ENCODE peak calls at places on chromosomes 3 and 15, in ten cellular contexts. C, E, P, S, V, I, N, A, H and X are unnamed samples.

GRCh38 chr3:99479768-99480167 is 158.6 kb upstream of the COL8A1 start:
- DNase-seq in C (no peak), N (no peak), A (no peak), H (no peak), P (no peak), V (no peak), I (no peak), S (no peak), E (no peak), X (no peak)

GRCh38 chr3:63921741-63922482 is 9.7 kb upstream of the SCAANT1 start:
- DNase-seq in H (no peak), A (no peak), N (no peak), C (no peak), I (peak), E (no peak), S (no peak), P (no peak), V (no peak), X (no peak)

GRCh38 chr15:91445701-91446100 is 345.6 kb downstream of the SV2B start:
- DNase-seq in V (no peak), I (no peak), E (no peak), H (no peak), S (no peak), P (no peak), A (peak), N (no peak), C (no peak), X (no peak)

GRCh38 chr3:184556502-184557347 is 4.9 kb upstream of the EPHB3 start:
- DNase-seq in A (no peak), V (no peak), N (no peak), C (no peak), S (no peak), H (no peak), P (no peak), E (no peak), I (no peak), X (no peak)

GRCh38 chr15:74369084-74369745 is 1.8 kb upstream of the CYP11A1 start:
- DNase-seq in S (no peak), P (no peak), N (no peak), V (no peak), A (no peak), C (no peak), H (no peak), I (no peak), E (no peak), X (no peak)

GRCh38 chr3:157436583-157437300 is at the start of gene PTX3:
- DNase-seq in P (no peak), S (no peak), N (no peak), V (peak), H (no peak), A (peak), E (no peak), C (peak), I (no peak), X (no peak)

GRCh38 chr15:70264014-70264492 is 166.3 kb upstream of the TLE3 start:
- DNase-seq in N (no peak), A (no peak), S (no peak), H (peak), V (no peak), E (no peak), C (peak), P (peak), I (no peak), X (no peak)

GRCh38 chr3:100536093-100536492 is 43.7 kb downstream of the TMEM45A start:
- DNase-seq in N (no peak), H (no peak), A (peak), I (no peak), C (no peak), E (no peak), P (no peak), S (no peak), V (no peak), X (no peak)

GRCh38 chr15:67678948-67679347 is 136.4 kb downstream of the MAP2K5 start:
- DNase-seq in V (no peak), P (no peak), C (peak), A (no peak), I (no peak), N (no peak), H (no peak), S (no peak), E (no peak), X (no peak)

GRCh38 chr15:87746333-87746732 is 510.2 kb downstream of the NTRK3 start:
- DNase-seq in S (no peak), V (peak), H (no peak), P (no peak), I (no peak), N (no peak), A (no peak), C (no peak), E (no peak), X (no peak)

GRCh38 chr3:170697803-170698350 is 112.0 kb upstream of the SLC7A14 start:
- DNase-seq in E (no peak), A (no peak), P (no peak), I (no peak), V (no peak), C (no peak), S (no peak), N (no peak), H (no peak), X (no peak)

GRCh38 chr15:83853232-83853631 is 199.3 kb downstream of the ADAMTSL3 start:
- DNase-seq in P (no peak), E (no peak), C (no peak), V (no peak), N (no peak), H (no peak), S (no peak), I (no peak), A (no peak), X (no peak)

GRCh38 chr3:10981961-10982360 is 10.6 kb upstream of the SLC6A1 start:
- DNase-seq in N (no peak), P (no peak), A (no peak), C (no peak), H (no peak), S (no peak), I (no peak), E (no peak), V (no peak), X (no peak)

GRCh38 chr15:41006479-41006878 is 53.2 kb downstream of the CHAC1 start:
- DNase-seq in A (no peak), H (no peak), V (no peak), C (no peak), S (no peak), P (no peak), I (no peak), N (no peak), E (no peak), X (no peak)

GRCh38 chr15:31150732-31151212 is 49.2 kb upstream of the TRPM1 start:
- DNase-seq in S (no peak), N (no peak), C (no peak), A (peak), H (no peak), P (no peak), V (no peak), I (no peak), E (no peak), X (peak)

GRCh38 chr15:68815598-68815997 is 5.1 kb downstream of the ANP32A start:
- DNase-seq in I (no peak), N (no peak), V (no peak), E (no peak), H (no peak), C (no peak), S (no peak), P (no peak), A (peak), X (no peak)

GRCh38 chr3:113214917-113215595 is 3.7 kb downstream of the BOC start:
- DNase-seq in A (no peak), I (no peak), P (no peak), V (no peak), H (no peak), C (no peak), S (no peak), E (no peak), N (no peak), X (no peak)

GRCh38 chr3:53485675-53486365 is 8.6 kb upstream of the CACNA1D start:
- DNase-seq in A (no peak), I (no peak), N (no peak), P (no peak), C (no peak), S (no peak), H (no peak), E (no peak), V (no peak), X (no peak)

GRCh38 chr3:162632672-162633071 is 1136.1 kb downstream of the OTOL1 start:
- DNase-seq in H (no peak), S (no peak), I (no peak), A (no peak), P (no peak), C (no peak), V (no peak), E (no peak), N (no peak), X (no peak)

GRCh38 chr15:101140697-101141065 is 111.2 kb downstream of the CHSY1 start:
- DNase-seq in N (no peak), C (no peak), P (no peak), H (no peak), A (no peak), E (no peak), I (no peak), V (no peak), S (no peak), X (no peak)

GRCh38 chr3:44929782-44930181 is 46.2 kb downstream of the ZDHHC3 start:
- DNase-seq in A (no peak), I (no peak), P (no peak), H (no peak), C (no peak), N (no peak), V (no peak), S (no peak), E (no peak), X (no peak)

GRCh38 chr3:34008191-34008590 is 209.8 kb downstream of the PDCD6IP start:
- DNase-seq in I (no peak), N (no peak), H (peak), P (no peak), S (no peak), C (no peak), A (no peak), E (no peak), V (no peak), X (no peak)

GRCh38 chr3:38404286-38404685 is 49.4 kb upstream of the ACVR2B start:
- DNase-seq in V (peak), N (no peak), H (no peak), C (no peak), P (no peak), I (no peak), S (no peak), A (peak), E (no peak), X (no peak)

GRCh38 chr3:86794336-86795065 is 196.4 kb downstream of the VGLL3 start:
- DNase-seq in S (no peak), E (no peak), H (no peak), P (no peak), N (no peak), V (no peak), I (no peak), A (no peak), C (no peak), X (no peak)

GRCh38 chr3:179769411-179770247 is 116.8 kb downstream of the USP13 start:
- DNase-seq in A (no peak), S (peak), N (no peak), P (no peak), E (no peak), C (no peak), V (no peak), H (no peak), I (no peak), X (no peak)

GRCh38 chr15:77606142-77607034 is 26.3 kb downstream of the LINGO1 start:
- DNase-seq in H (no peak), A (no peak), I (no peak), S (peak), C (no peak), P (no peak), N (no peak), E (no peak), V (no peak), X (no peak)

GRCh38 chr3:110711851-110712396 is 359.7 kb upstream of the NECTIN3 start:
- DNase-seq in P (no peak), E (no peak), A (no peak), N (no peak), V (no peak), H (no peak), I (no peak), C (no peak), S (no peak), X (no peak)

GRCh38 chr3:12750223-12750622 is 8.8 kb downstream of the TMEM40 start:
- DNase-seq in A (peak), S (peak), H (no peak), I (no peak), P (no peak), V (no peak), C (no peak), E (no peak), N (peak), X (no peak)

GRCh38 chr3:15458212-15458780 is 30.9 kb downstream of the EAF1 start:
- DNase-seq in C (no peak), S (no peak), I (no peak), V (no peak), N (no peak), P (no peak), E (no peak), H (no peak), A (no peak), X (no peak)

GRCh38 chr3:63228677-63229076 is 49.4 kb upstream of the SYNPR start:
- DNase-seq in A (peak), E (no peak), H (no peak), P (peak), I (peak), V (peak), S (peak), N (no peak), C (peak), X (no peak)

GRCh38 chr3:61612211-61612995 is 51.0 kb downstream of the PTPRG start:
- DNase-seq in P (peak), C (no peak), H (no peak), S (no peak), V (no peak), E (no peak), A (no peak), I (no peak), N (no peak), X (no peak)

GRCh38 chr15:29430124-29430523 is 160.5 kb upstream of the NSMCE3 start:
- DNase-seq in I (no peak), S (no peak), E (no peak), H (no peak), A (no peak), V (no peak), N (no peak), C (no peak), P (no peak), X (no peak)

GRCh38 chr3:114216186-114216970 is 21.0 kb downstream of the ZNF80 start:
- DNase-seq in I (no peak), N (no peak), V (no peak), E (no peak), S (no peak), C (no peak), P (no peak), A (no peak), H (no peak), X (no peak)

GRCh38 chr3:147298511-147298982 is 107.8 kb downstream of the ZIC4 start:
- DNase-seq in H (no peak), A (peak), I (no peak), V (peak), P (no peak), E (no peak), C (no peak), N (no peak), S (no peak), X (no peak)

DNA sequence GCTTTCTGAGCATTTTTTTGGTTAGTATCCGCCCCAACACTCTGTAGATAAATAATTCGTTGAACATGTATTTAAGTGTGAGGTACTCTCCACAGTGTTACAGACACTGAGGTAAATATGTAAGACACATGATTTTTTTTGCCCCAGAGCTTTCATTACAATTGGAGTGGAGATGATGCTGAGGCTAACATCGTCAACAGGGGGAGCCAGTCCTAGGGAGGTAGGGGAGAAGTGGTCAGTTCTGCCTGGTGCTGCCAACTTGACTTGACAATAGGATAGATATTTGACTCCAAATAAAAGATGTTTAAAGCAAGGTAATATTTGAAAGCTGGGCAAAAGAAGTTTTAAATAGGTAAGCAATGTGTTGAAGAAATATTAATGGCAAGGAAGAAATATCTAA is 295.7 kb downstream of the UNC13C start:
- DNase-seq in H (peak), N (no peak), P (peak), S (no peak), I (no peak), A (peak), V (no peak), C (no peak), E (no peak), X (no peak)
- TF ChIP-seq CTCF in H (peak), N (no peak), P (peak), S (no peak), I (peak), A (peak), V (no peak), C (peak), E (no peak), X (no peak)

GRCh38 chr15:26087395-26087794 is 224.3 kb upstream of the ATP10A start:
- DNase-seq in N (no peak), S (no peak), C (no peak), I (no peak), P (peak), A (peak), E (no peak), V (no peak), H (no peak), X (no peak)

GRCh38 chr15:26082069-26082832 is 219.1 kb upstream of the ATP10A start:
- DNase-seq in S (peak), A (peak), P (peak), N (peak), C (peak), V (peak), E (peak), H (peak), I (peak), X (peak)

GRCh38 chr15:26082833-26083174 is 219.7 kb upstream of the ATP10A start:
- DNase-seq in A (peak), V (no peak), N (no peak), C (no peak), S (no peak), P (peak), H (no peak), E (no peak), I (no peak), X (no peak)

GRCh38 chr15:26081758-26082068 is 218.6 kb upstream of the ATP10A start:
- DNase-seq in S (no peak), V (no peak), E (peak), H (no peak), A (no peak), N (no peak), I (no peak), P (no peak), C (no peak), X (no peak)

GRCh38 chr15:26083457-26084350 is 220.6 kb upstream of the ATP10A start:
- DNase-seq in A (no peak), H (no peak), V (no peak), S (no peak), C (no peak), N (no peak), I (no peak), E (no peak), P (no peak), X (no peak)
- TF ChIP-seq CTCF in A (no peak), H (no peak), V (no peak), S (no peak), C (no peak), N (no peak), I (no peak), E (no peak), P (no peak), X (no peak)

GRCh38 chr3:127349501-127350171 is 61.8 kb upstream of the PRR20G start:
- DNase-seq in E (no peak), N (no peak), A (no peak), H (no peak), S (no peak), C (no peak), I (no peak), P (no peak), V (no peak), X (no peak)

GRCh38 chr3:127351350-127351749 is 63.5 kb upstream of the PRR20G start:
- DNase-seq in P (no peak), N (no peak), H (no peak), I (no peak), E (no peak), V (no peak), A (no peak), C (no peak), S (no peak), X (no peak)

GRCh38 chr3:127352612-127353011 is 64.8 kb upstream of the PRR20G start:
- DNase-seq in A (no peak), E (no peak), P (no peak), N (no peak), S (no peak), I (no peak), C (no peak), H (no peak), V (no peak), X (no peak)

GRCh38 chr3:127351775-127352350 is 64.0 kb upstream of the PRR20G start:
- DNase-seq in H (no peak), V (no peak), A (no peak), E (no peak), C (no peak), P (no peak), S (no peak), I (no peak), N (no peak), X (no peak)

GRCh38 chr3:127350172-127351050 is 62.6 kb upstream of the PRR20G start:
- DNase-seq in A (no peak), E (no peak), N (no peak), V (no peak), S (no peak), C (no peak), I (no peak), H (no peak), P (no peak), X (no peak)
- TF ChIP-seq CTCF in A (no peak), E (no peak), N (no peak), V (no peak), S (no peak), C (no peak), I (no peak), H (no peak), P (no peak), X (no peak)

DNA sequence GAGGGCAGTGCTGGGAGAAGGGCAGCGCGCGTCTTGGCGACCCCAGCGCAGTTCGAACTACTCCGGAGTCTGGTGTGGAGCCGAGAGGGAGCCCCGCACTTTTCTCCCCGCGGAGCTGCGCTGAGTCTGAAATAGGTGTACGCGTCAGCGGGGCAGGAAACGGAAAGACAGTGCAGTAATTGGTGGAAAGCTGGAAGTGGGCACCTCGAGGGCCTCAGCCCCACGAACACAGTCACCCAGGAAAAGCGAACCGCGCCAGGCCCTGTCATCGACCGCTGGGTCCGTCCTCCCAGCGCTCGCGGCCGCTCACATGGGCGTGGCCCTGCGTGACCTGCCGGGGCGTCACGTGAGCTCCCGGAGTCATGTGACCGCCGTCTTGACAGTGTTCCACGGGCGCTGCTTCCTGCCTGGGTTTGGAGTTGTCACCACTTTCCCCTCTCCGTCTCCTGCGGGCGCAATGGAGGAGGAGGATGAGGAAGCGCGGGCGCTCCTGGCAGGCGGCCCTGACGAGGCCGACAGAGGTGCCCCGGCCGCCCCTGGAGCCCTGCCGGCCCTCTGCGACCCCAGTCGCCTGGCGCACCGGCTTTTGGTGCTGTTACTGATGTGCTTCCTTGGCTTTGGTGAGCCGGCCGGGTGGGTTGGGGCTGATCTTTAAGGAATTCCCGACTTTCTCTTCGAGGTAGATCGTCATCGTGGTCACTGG is at the start of gene MFSD1:
- DNase-seq in S (peak), E (peak), P (peak), A (peak), H (peak), C (peak), V (peak), N (peak), I (peak), X (peak)
- TF ChIP-seq CTCF in S (no peak), E (no peak), P (no peak), A (no peak), H (no peak), C (no peak), V (no peak), N (no peak), I (no peak), X (no peak)

GRCh38 chr3:51982838-51983577 is at the start of gene ACY1:
- DNase-seq in E (peak), P (peak), V (peak), I (peak), S (peak), H (peak), C (peak), A (peak), N (peak), X (peak)

GRCh38 chr3:51984269-51984647 is 923 bp downstream of the ACY1 start:
- DNase-seq in H (no peak), N (no peak), I (no peak), V (no peak), P (no peak), C (no peak), E (no peak), A (no peak), S (no peak), X (no peak)

GRCh38 chr3:51983578-51984268 is 388 bp downstream of the ACY1 start:
- DNase-seq in V (no peak), A (no peak), I (no peak), S (peak), N (no peak), H (no peak), E (no peak), C (no peak), P (no peak), X (no peak)

GRCh38 chr3:51980253-51980652 is 3.1 kb upstream of the ACY1 start:
- DNase-seq in P (no peak), C (no peak), V (no peak), E (no peak), I (no peak), H (no peak), A (no peak), S (no peak), N (no peak), X (no peak)

GRCh38 chr3:51982352-51982837 is 940 bp upstream of the ACY1 start:
- DNase-seq in P (peak), A (peak), C (no peak), V (peak), H (no peak), I (no peak), N (no peak), S (peak), E (no peak), X (no peak)
- TF ChIP-seq CTCF in P (peak), A (peak), C (peak), V (peak), H (peak), I (peak), N (peak), S (peak), E (no peak), X (peak)

GRCh38 chr3:128489860-128490649 is 2.9 kb downstream of the GATA2 start:
- DNase-seq in E (no peak), N (no peak), H (peak), I (no peak), C (peak), A (no peak), V (peak), P (peak), S (no peak), X (no peak)
- TF ChIP-seq CTCF in E (no peak), N (peak), H (no peak), I (no peak), C (no peak), A (no peak), V (peak), P (no peak), S (peak), X (no peak)